ENCODE peak calls at places on chromosome 1, in six cellular contexts. C, V, U, Z, N and J are unnamed samples.

GRCh38 chr1:109892476-109893368 is 17.9 kb upstream of the CSF1 start:
- DNase-seq in C (no peak), V (peak), U (no peak), Z (no peak), N (peak), J (no peak)

GRCh38 chr1:246153796-246154212 is 353.3 kb downstream of the SMYD3 start:
- DNase-seq in C (no peak), V (no peak), U (no peak), Z (peak), N (no peak), J (no peak)

GRCh38 chr1:9270290-9270900 is 22.3 kb upstream of the SPSB1 start:
- DNase-seq in C (peak), V (no peak), U (no peak), Z (no peak), N (no peak), J (no peak)

GRCh38 chr1:117565745-117566455 is 39.9 kb upstream of the TENT5C start:
- DNase-seq in C (peak), V (peak), U (no peak), Z (no peak), N (peak), J (no peak)

GRCh38 chr1:6180215-6180577 is at the start of gene CHD5:
- DNase-seq in C (peak), V (no peak), U (no peak), Z (no peak), N (no peak), J (peak)

GRCh38 chr1:46183119-46183842 is 7.0 kb upstream of the P3R3URF start:
- DNase-seq in C (peak), V (peak), U (no peak), Z (peak), N (peak), J (no peak)

GRCh38 chr1:36520771-36521420 is 38.2 kb upstream of the CSF3R start:
- DNase-seq in C (peak), V (no peak), U (no peak), Z (no peak), N (peak), J (no peak)

GRCh38 chr1:52632732-52633290 is at the start of gene SHISAL2A:
- DNase-seq in C (peak), V (peak), U (peak), Z (peak), N (no peak), J (peak)

GRCh38 chr1:23657659-23658275 is 33.8 kb upstream of the RPL11 start:
- DNase-seq in C (peak), V (peak), U (no peak), Z (no peak), N (peak), J (no peak)

GRCh38 chr1:197783510-197783948 is 8.2 kb upstream of the DENND1B start:
- DNase-seq in C (no peak), V (no peak), U (no peak), Z (no peak), N (no peak), J (no peak)

GRCh38 chr1:229691362-229691761 is 65.3 kb downstream of the URB2 start:
- DNase-seq in C (no peak), V (no peak), U (no peak), Z (no peak), N (no peak), J (no peak)

GRCh38 chr1:16075337-16076002 is 2.0 kb upstream of the FAM131C start:
- DNase-seq in C (no peak), V (no peak), U (no peak), Z (peak), N (no peak), J (no peak)

GRCh38 chr1:28926629-28927441 is 12.5 kb downstream of the EPB41 start:
- DNase-seq in C (peak), V (peak), U (peak), Z (no peak), N (no peak), J (peak)

GRCh38 chr1:162118063-162118462 is 48.6 kb downstream of the NOS1AP start:
- DNase-seq in C (no peak), V (no peak), U (no peak), Z (no peak), N (no peak), J (no peak)